ENCODE peak calls at places on chromosomes 11 and 22, in eight cellular contexts. O is pancreas, W is right lobe of liver, M is dorsolateral prefrontal cortex, E is fibroblast of lung, D is AG10803, V is heart right ventricle, B is heart left ventricle. F is an unnamed sample.

GRCh38 chr11:128775513-128775912 is 81.6 kb downstream of the FLI1 start:
- DNase-seq in O (no peak), W (no peak), M (no peak), E (no peak), D (no peak), V (no peak), B (no peak), F (no peak)

GRCh38 chr11:45926001-45926401 is 3.5 kb downstream of the LARGE2 start:
- DNase-seq in O (no peak), W (peak), M (no peak), E (no peak), D (no peak), V (no peak), B (no peak), F (no peak)

GRCh38 chr11:128361451-128362020 is 225.8 kb downstream of the ETS1 start:
- DNase-seq in O (no peak), W (no peak), M (no peak), E (peak), D (peak), V (no peak), B (no peak), F (peak)

GRCh38 chr11:45518096-45518852 is 147.1 kb downstream of the CHST1 start:
- DNase-seq in O (no peak), W (no peak), M (no peak), E (no peak), D (no peak), V (no peak), B (no peak), F (no peak)

GRCh38 chr11:105862736-105863367 is 159.2 kb downstream of the MSANTD4 start:
- DNase-seq in O (no peak), W (no peak), M (peak), E (peak), D (peak), V (no peak), B (no peak), F (peak)

GRCh38 chr11:125165111-125165663 is 636 bp downstream of the PKNOX2 start:
- DNase-seq in O (peak), W (no peak), M (peak), E (peak), D (peak), V (peak), B (peak), F (peak)

GRCh38 chr11:86743223-86744118 is 56.9 kb upstream of the PRSS23 start:
- DNase-seq in O (no peak), W (no peak), M (no peak), E (peak), D (peak), V (no peak), B (peak), F (peak)

GRCh38 chr22:23632178-23632577 is at the start of gene DRICH1:
- DNase-seq in O (no peak), W (no peak), M (no peak), E (no peak), D (no peak), V (no peak), B (no peak), F (no peak)

GRCh38 chr11:35144811-35145210 is 5.8 kb downstream of the CD44 start:
- DNase-seq in O (no peak), W (no peak), M (no peak), E (peak), D (peak), V (no peak), B (no peak), F (peak)

GRCh38 chr22:33921576-33922181 is 1.4 kb upstream of the LARGE1 start:
- DNase-seq in O (peak), W (peak), M (peak), E (peak), D (peak), V (peak), B (peak), F (peak)

GRCh38 chr11:123494195-123495050 is 64.4 kb downstream of the GRAMD1B start:
- DNase-seq in O (no peak), W (no peak), M (no peak), E (no peak), D (peak), V (no peak), B (no peak), F (no peak)

GRCh38 chr11:23973244-23973643 is 523.6 kb upstream of the LUZP2 start:
- DNase-seq in O (no peak), W (no peak), M (no peak), E (no peak), D (no peak), V (no peak), B (no peak), F (no peak)

GRCh38 chr22:45295492-45295891 is 10.7 kb downstream of the UPK3A start:
- DNase-seq in O (no peak), W (no peak), M (no peak), E (no peak), D (no peak), V (no peak), B (no peak), F (no peak)

GRCh38 chr11:19691815-19692214 is 20.8 kb upstream of the NAV2 start:
- DNase-seq in O (no peak), W (no peak), M (peak), E (no peak), D (peak), V (no peak), B (no peak), F (no peak)

GRCh38 chr11:125429174-125429707 is 66.8 kb downstream of the FEZ1 start:
- DNase-seq in O (peak), W (no peak), M (peak), E (peak), D (peak), V (peak), B (peak), F (peak)

GRCh38 chr11:86629070-86629706 is 43.2 kb downstream of the ME3 start:
- DNase-seq in O (no peak), W (no peak), M (no peak), E (peak), D (peak), V (no peak), B (peak), F (peak)

GRCh38 chr11:13669544-13670488 is 1.3 kb downstream of the FAR1 start:
- DNase-seq in O (no peak), W (no peak), M (no peak), E (peak), D (peak), V (no peak), B (no peak), F (no peak)

GRCh38 chr11:96098511-96099241 is 174.8 kb upstream of the MTMR2 start:
- DNase-seq in O (no peak), W (no peak), M (no peak), E (peak), D (peak), V (no peak), B (no peak), F (peak)

GRCh38 chr22:23393721-23394320 is 186.3 kb downstream of the IGLL1 start:
- DNase-seq in O (peak), W (no peak), M (no peak), E (no peak), D (no peak), V (no peak), B (no peak), F (no peak)

GRCh38 chr11:112212710-112213109 is 13.5 kb upstream of the PTS start:
- DNase-seq in O (no peak), W (no peak), M (no peak), E (no peak), D (no peak), V (no peak), B (no peak), F (no peak)

GRCh38 chr11:8775341-8776133 is 92.9 kb downstream of the RPL27A start:
- DNase-seq in O (peak), W (peak), M (no peak), E (peak), D (peak), V (no peak), B (no peak), F (no peak)

GRCh38 chr11:8100151-8100550 is 19.1 kb downstream of the TUB start:
- DNase-seq in O (no peak), W (peak), M (no peak), E (no peak), D (no peak), V (no peak), B (no peak), F (no peak)

GRCh38 chr22:21687685-21688259 is 22.0 kb downstream of the PPIL2 start:
- DNase-seq in O (no peak), W (no peak), M (no peak), E (no peak), D (no peak), V (no peak), B (no peak), F (no peak)

GRCh38 chr22:45886502-45886901 is 90.5 kb downstream of the WNT7B start:
- DNase-seq in O (peak), W (no peak), M (no peak), E (no peak), D (no peak), V (no peak), B (no peak), F (no peak)

GRCh38 chr11:119847836-119848235 is 118.8 kb upstream of the NECTIN1 start:
- DNase-seq in O (no peak), W (no peak), M (no peak), E (no peak), D (no peak), V (no peak), B (no peak), F (no peak)

GRCh38 chr11:86676533-86677154 is 4.2 kb upstream of the ME3 start:
- DNase-seq in O (no peak), W (no peak), M (no peak), E (no peak), D (no peak), V (no peak), B (no peak), F (no peak)

GRCh38 chr11:106998126-106998525 is 20.1 kb downstream of the GUCY1A2 start:
- DNase-seq in O (no peak), W (no peak), M (no peak), E (peak), D (peak), V (no peak), B (no peak), F (peak)

GRCh38 chr11:86669424-86669823 is 3.0 kb downstream of the ME3 start:
- DNase-seq in O (no peak), W (no peak), M (no peak), E (no peak), D (no peak), V (no peak), B (no peak), F (no peak)

GRCh38 chr11:67582026-67582425 is 1.6 kb upstream of the GSTP1 start:
- DNase-seq in O (no peak), W (no peak), M (no peak), E (no peak), D (no peak), V (no peak), B (no peak), F (no peak)

GRCh38 chr11:35104655-35105054 is 34.3 kb upstream of the CD44 start:
- DNase-seq in O (no peak), W (no peak), M (no peak), E (no peak), D (no peak), V (no peak), B (no peak), F (no peak)

GRCh38 chr11:8459711-8460399 is 134.2 kb downstream of the STK33 start:
- DNase-seq in O (no peak), W (no peak), M (no peak), E (no peak), D (no peak), V (no peak), B (no peak), F (no peak)

GRCh38 chr11:107092667-107093066 is 74.4 kb upstream of the GUCY1A2 start:
- DNase-seq in O (no peak), W (no peak), M (no peak), E (no peak), D (no peak), V (no peak), B (no peak), F (no peak)

GRCh38 chr11:45859661-45860140 is 12.4 kb downstream of the CRY2 start:
- DNase-seq in O (peak), W (peak), M (peak), E (peak), D (peak), V (peak), B (peak), F (peak)

GRCh38 chr11:108253176-108253575 is 30.3 kb downstream of the ATM start:
- DNase-seq in O (no peak), W (no peak), M (no peak), E (no peak), D (peak), V (no peak), B (no peak), F (peak)

GRCh38 chr11:35944503-35945136 is 758 bp downstream of the LDLRAD3 start:
- DNase-seq in O (no peak), W (no peak), M (no peak), E (peak), D (peak), V (no peak), B (no peak), F (peak)

GRCh38 chr11:112753706-112754105 is 207.5 kb upstream of the NCAM1 start:
- DNase-seq in O (no peak), W (no peak), M (no peak), E (no peak), D (no peak), V (no peak), B (no peak), F (no peak)

GRCh38 chr11:19110290-19110689 is 6.7 kb upstream of the ZDHHC13 start:
- DNase-seq in O (peak), W (no peak), M (no peak), E (no peak), D (no peak), V (peak), B (peak), F (no peak)

GRCh38 chr11:79441159-79441875 is 487 bp upstream of the TENM4 start:
- DNase-seq in O (no peak), W (no peak), M (no peak), E (peak), D (peak), V (no peak), B (no peak), F (peak)
- H3K4me3 ChIP-seq in O (no peak), W (no peak), M (peak), E (peak), D (peak), V (peak), B (peak), F (peak)

DNA sequence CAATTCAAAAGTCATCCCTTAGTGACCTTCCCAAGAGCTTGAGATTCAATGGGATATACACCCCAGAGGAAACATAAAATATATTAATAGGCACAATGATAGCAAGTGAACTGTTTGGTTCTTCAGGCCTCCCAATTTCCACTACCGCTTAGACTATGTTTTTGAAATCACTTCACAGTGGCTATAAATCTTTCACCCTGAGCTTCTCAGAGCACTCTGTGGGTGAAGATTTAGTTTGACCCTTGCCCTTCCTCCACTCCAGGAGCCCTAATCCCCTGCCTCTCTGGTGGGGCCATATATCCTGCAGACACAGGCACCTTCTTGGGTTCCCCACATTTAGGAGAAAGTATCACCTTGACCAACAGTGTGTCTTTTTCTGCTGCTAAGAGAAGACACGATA is 186.9 kb upstream of the PITPNB start:
- DNase-seq in O (no peak), W (no peak), M (no peak), E (no peak), D (no peak), V (no peak), B (no peak), F (no peak)
- TF ChIP-seq CTCF in O (no peak), W (no peak), M (no peak), E (no peak), D (no peak), V (no peak), B (no peak), F (no peak)

GRCh38 chr11:73243093-73243485 is 25.0 kb downstream of the P2RY2 start:
- DNase-seq in O (no peak), W (no peak), M (no peak), E (no peak), D (no peak), V (no peak), B (no peak), F (no peak)

GRCh38 chr11:73241300-73241699 is 23.2 kb downstream of the P2RY2 start:
- DNase-seq in O (no peak), W (peak), M (no peak), E (no peak), D (no peak), V (no peak), B (no peak), F (no peak)

GRCh38 chr11:73244589-73245240 is 26.6 kb downstream of the P2RY2 start:
- DNase-seq in O (no peak), W (no peak), M (no peak), E (no peak), D (no peak), V (no peak), B (no peak), F (no peak)

GRCh38 chr11:73240190-73240781 is 22.2 kb downstream of the P2RY2 start:
- DNase-seq in O (no peak), W (peak), M (no peak), E (peak), D (peak), V (peak), B (peak), F (peak)

DNA sequence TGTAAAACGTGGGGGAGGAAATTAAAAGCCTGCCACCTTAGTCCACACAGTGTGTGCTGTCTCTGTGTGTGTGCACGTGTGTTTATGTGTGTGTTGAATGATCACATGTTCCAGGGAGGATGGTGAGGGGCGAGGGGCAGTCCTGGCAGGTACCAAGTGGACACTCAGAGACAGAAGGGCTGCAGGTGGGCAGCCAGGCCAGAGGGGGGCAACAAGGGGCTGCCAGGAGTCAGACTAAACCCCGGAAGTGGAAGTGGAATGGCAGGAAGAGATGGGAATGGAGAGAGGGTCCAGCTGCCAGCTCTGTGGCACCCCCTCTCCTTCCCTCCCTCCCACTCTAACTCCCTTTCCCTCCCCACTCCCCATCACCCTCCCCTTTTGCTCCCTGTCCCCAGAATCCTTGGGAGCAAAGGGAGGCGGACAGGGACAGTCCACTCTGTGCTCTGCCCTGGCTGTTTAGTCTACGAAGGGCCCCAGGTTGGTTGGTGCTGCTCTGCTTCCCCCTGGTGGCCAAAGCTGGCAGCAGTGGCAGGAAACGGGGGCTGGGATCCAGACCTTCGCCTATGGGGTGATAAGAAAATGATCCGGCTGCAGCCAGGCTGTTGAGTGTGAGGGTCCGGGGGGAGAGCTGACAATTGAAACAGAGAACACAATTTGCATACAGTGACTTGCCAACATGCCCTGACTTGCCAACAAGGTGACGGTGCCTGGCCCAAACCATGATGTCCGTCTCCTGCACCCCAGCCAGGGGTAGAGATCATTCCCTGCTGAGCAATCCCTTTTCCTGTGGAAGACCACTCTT is 24.4 kb downstream of the P2RY2 start:
- DNase-seq in O (peak), W (peak), M (peak), E (peak), D (peak), V (peak), B (peak), F (peak)
- H3K4me3 ChIP-seq in O (no peak), W (no peak), M (no peak), E (no peak), D (no peak), V (peak), B (no peak), F (peak)

GRCh38 chr11:450809-451451 is 851 bp downstream of the PTDSS2 start:
- DNase-seq in O (peak), W (peak), M (peak), E (peak), D (peak), V (no peak), B (no peak), F (peak)

GRCh38 chr11:446886-447285 is 3.2 kb upstream of the PTDSS2 start:
- DNase-seq in O (no peak), W (no peak), M (no peak), E (no peak), D (no peak), V (no peak), B (no peak), F (no peak)

GRCh38 chr11:445765-446588 is 4.1 kb upstream of the PTDSS2 start:
- DNase-seq in O (no peak), W (no peak), M (no peak), E (no peak), D (no peak), V (no peak), B (no peak), F (no peak)

GRCh38 chr11:449889-450808 is at the start of gene PTDSS2:
- DNase-seq in O (peak), W (peak), M (peak), E (peak), D (peak), V (peak), B (peak), F (peak)

GRCh38 chr11:447923-448731 is 2.0 kb upstream of the PTDSS2 start:
- DNase-seq in O (peak), W (peak), M (peak), E (peak), D (peak), V (peak), B (peak), F (peak)
- TF ChIP-seq CTCF in O (peak), W (peak), M (peak), E (peak), D (peak), V (peak), B (peak), F (peak)

GRCh38 chr22:39244073-39244495 is 698 bp downstream of the PDGFB start:
- DNase-seq in O (peak), W (no peak), M (no peak), E (no peak), D (no peak), V (no peak), B (no peak), F (no peak)
- H3K4me3 ChIP-seq in O (peak), W (peak), M (peak), E (no peak), D (peak), V (peak), B (peak), F (no peak)

DNA sequence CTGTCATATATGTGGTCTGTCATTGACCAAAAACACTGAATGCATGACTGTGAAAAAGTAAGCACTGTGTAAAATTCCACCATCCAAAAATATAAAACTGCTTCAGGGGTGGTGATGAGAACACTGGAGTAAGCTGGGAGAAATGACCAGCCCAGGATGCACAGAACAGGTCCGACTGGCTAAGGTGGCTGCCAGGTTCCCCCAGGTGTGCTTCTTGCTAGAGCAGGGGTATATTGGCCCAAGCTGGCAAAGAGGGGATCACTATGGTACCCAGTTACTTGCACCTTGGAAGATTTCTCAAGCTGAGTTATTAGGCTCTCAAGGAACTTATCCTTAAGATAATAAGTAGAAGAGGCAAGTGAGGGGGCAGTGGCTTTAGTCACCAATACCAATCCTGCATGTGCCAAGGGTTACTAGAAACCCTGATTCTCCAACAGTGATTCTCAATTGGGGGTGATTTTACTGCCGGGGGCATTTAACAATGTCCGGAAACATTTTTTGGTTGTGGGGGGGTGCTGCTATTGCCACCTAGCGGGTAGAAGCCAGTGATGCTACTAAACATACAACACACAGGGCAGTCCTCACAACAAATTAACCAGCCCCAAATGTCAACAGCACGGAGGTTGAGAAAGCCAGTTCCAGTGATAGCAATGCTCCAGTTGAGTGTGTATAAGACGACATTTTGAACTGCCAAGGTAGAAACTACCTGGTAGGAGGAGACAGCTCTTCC is 15.7 kb downstream of the SNU13 start:
- DNase-seq in O (no peak), W (no peak), M (no peak), E (no peak), D (peak), V (no peak), B (no peak), F (no peak)
- TF ChIP-seq CTCF in O (no peak), W (peak), M (peak), E (peak), D (peak), V (peak), B (peak), F (peak)

GRCh38 chr11:95091663-95092062 is 2.0 kb downstream of the ENDOD1 start:
- DNase-seq in O (no peak), W (no peak), M (no peak), E (no peak), D (no peak), V (no peak), B (no peak), F (no peak)
- H3K4me3 ChIP-seq in O (no peak), W (no peak), M (peak), E (no peak), D (no peak), V (no peak), B (no peak), F (no peak)